ENCODE peak calls at places on chromosome X, in ten cellular contexts. One of them, this sample, is unnamed.
A peak's percentile ranks its signal among the peaks of the same experiment; 100 is the strongest.

GRCh38 chrX:76228499-76228898 is 55.6 kb downstream of the PBDC1 start:
- DNase-seq in GM12865: no peak
- DNase-seq in ovary: no peak
- DNase-seq in colonic mucosa: no peak
- DNase-seq in WTC11: no peak
- DNase-seq in fibroblast of lung: no peak
- DNase-seq in body of pancreas: no peak
- DNase-seq in AG09309: no peak
- DNase-seq in WERI-Rb-1: no peak
- DNase-seq in cardiac fibroblast: no peak
- DNase-seq in this sample: no peak

GRCh38 chrX:138858438-138858837 is 146.9 kb upstream of the FGF13 start:
- DNase-seq in GM12865: no peak
- DNase-seq in ovary: no peak
- DNase-seq in colonic mucosa: no peak
- DNase-seq in WTC11: no peak
- DNase-seq in fibroblast of lung: peak; percentile 92
- DNase-seq in body of pancreas: no peak
- DNase-seq in AG09309: peak; percentile 35
- DNase-seq in WERI-Rb-1: no peak
- DNase-seq in cardiac fibroblast: peak; percentile 12
- DNase-seq in this sample: no peak

GRCh38 chrX:36159254-36159653 is 239.7 kb downstream of the CFAP47 start:
- DNase-seq in GM12865: no peak
- DNase-seq in ovary: no peak
- DNase-seq in colonic mucosa: no peak
- DNase-seq in WTC11: no peak
- DNase-seq in fibroblast of lung: no peak
- DNase-seq in body of pancreas: no peak
- DNase-seq in AG09309: no peak
- DNase-seq in WERI-Rb-1: no peak
- DNase-seq in cardiac fibroblast: no peak
- DNase-seq in this sample: no peak

GRCh38 chrX:37302569-37302968 is 46.6 kb upstream of the PRRG1 start:
- DNase-seq in GM12865: no peak
- DNase-seq in ovary: no peak
- DNase-seq in colonic mucosa: no peak
- DNase-seq in WTC11: peak; percentile 29
- DNase-seq in fibroblast of lung: peak; percentile 6
- DNase-seq in body of pancreas: no peak
- DNase-seq in AG09309: no peak
- DNase-seq in WERI-Rb-1: peak; percentile 23
- DNase-seq in cardiac fibroblast: peak; percentile 70
- DNase-seq in this sample: no peak

GRCh38 chrX:68697036-68697435 is 49.6 kb downstream of the STARD8 start:
- DNase-seq in GM12865: no peak
- DNase-seq in ovary: no peak
- DNase-seq in colonic mucosa: no peak
- DNase-seq in WTC11: no peak
- DNase-seq in fibroblast of lung: no peak
- DNase-seq in body of pancreas: no peak
- DNase-seq in AG09309: no peak
- DNase-seq in WERI-Rb-1: no peak
- DNase-seq in cardiac fibroblast: no peak
- DNase-seq in this sample: no peak

GRCh38 chrX:72382199-72382590 is 76.5 kb upstream of the CITED1 start:
- DNase-seq in GM12865: no peak
- DNase-seq in ovary: no peak
- DNase-seq in colonic mucosa: no peak
- DNase-seq in WTC11: no peak
- DNase-seq in fibroblast of lung: peak; percentile 37
- DNase-seq in body of pancreas: no peak
- DNase-seq in AG09309: no peak
- DNase-seq in WERI-Rb-1: no peak
- DNase-seq in cardiac fibroblast: peak; percentile 24
- DNase-seq in this sample: no peak

GRCh38 chrX:150364347-150365050 is 1.4 kb downstream of the MAMLD1 start:
- DNase-seq in GM12865: no peak
- DNase-seq in ovary: peak; percentile 41
- DNase-seq in colonic mucosa: peak; percentile 24
- DNase-seq in WTC11: peak; percentile 13
- DNase-seq in fibroblast of lung: peak; percentile 23
- DNase-seq in body of pancreas: peak; percentile 29
- DNase-seq in AG09309: no peak
- DNase-seq in WERI-Rb-1: peak; percentile 68
- DNase-seq in cardiac fibroblast: no peak
- DNase-seq in this sample: peak; percentile 14

GRCh38 chrX:13764765-13765164 is 30.2 kb downstream of the OFD1 start:
- DNase-seq in GM12865: no peak
- DNase-seq in ovary: no peak
- DNase-seq in colonic mucosa: no peak
- DNase-seq in WTC11: peak; percentile 51
- DNase-seq in fibroblast of lung: peak; percentile 8
- DNase-seq in body of pancreas: peak; percentile 41
- DNase-seq in AG09309: no peak
- DNase-seq in WERI-Rb-1: peak; percentile 94
- DNase-seq in cardiac fibroblast: peak; percentile 12
- DNase-seq in this sample: no peak

GRCh38 chrX:133921764-133922389 is 63.5 kb downstream of the GPC3 start:
- DNase-seq in GM12865: peak; percentile 42
- DNase-seq in ovary: no peak
- DNase-seq in colonic mucosa: peak; percentile 62
- DNase-seq in WTC11: peak; percentile 75
- DNase-seq in fibroblast of lung: no peak
- DNase-seq in body of pancreas: peak; percentile 71
- DNase-seq in AG09309: no peak
- DNase-seq in WERI-Rb-1: peak; percentile 40
- DNase-seq in cardiac fibroblast: peak; percentile 26
- DNase-seq in this sample: peak; percentile 11

GRCh38 chrX:107226766-107227165 is 20.4 kb downstream of the DNAAF6 start:
- DNase-seq in GM12865: no peak
- DNase-seq in ovary: no peak
- DNase-seq in colonic mucosa: no peak
- DNase-seq in WTC11: no peak
- DNase-seq in fibroblast of lung: no peak
- DNase-seq in body of pancreas: no peak
- DNase-seq in AG09309: no peak
- DNase-seq in WERI-Rb-1: no peak
- DNase-seq in cardiac fibroblast: no peak
- DNase-seq in this sample: no peak

GRCh38 chrX:17692709-17693346 is 44.5 kb upstream of the SCML1 start:
- DNase-seq in GM12865: no peak
- DNase-seq in ovary: no peak
- DNase-seq in colonic mucosa: no peak
- DNase-seq in WTC11: peak; percentile 13
- DNase-seq in fibroblast of lung: peak; percentile 74
- DNase-seq in body of pancreas: no peak
- DNase-seq in AG09309: no peak
- DNase-seq in WERI-Rb-1: peak; percentile 68
- DNase-seq in cardiac fibroblast: peak; percentile 3
- DNase-seq in this sample: no peak

GRCh38 chrX:138026211-138026610 is 460.3 kb downstream of the ZIC3 start:
- DNase-seq in GM12865: peak; percentile 0
- DNase-seq in ovary: no peak
- DNase-seq in colonic mucosa: no peak
- DNase-seq in WTC11: no peak
- DNase-seq in fibroblast of lung: no peak
- DNase-seq in body of pancreas: no peak
- DNase-seq in AG09309: no peak
- DNase-seq in WERI-Rb-1: no peak
- DNase-seq in cardiac fibroblast: no peak
- DNase-seq in this sample: peak; percentile 7

GRCh38 chrX:135449637-135450550 is 28.1 kb downstream of the SMIM10L2A start:
- DNase-seq in GM12865: no peak
- DNase-seq in ovary: no peak
- DNase-seq in colonic mucosa: no peak
- DNase-seq in WTC11: no peak
- DNase-seq in fibroblast of lung: no peak
- DNase-seq in body of pancreas: peak; percentile 10
- DNase-seq in AG09309: no peak
- DNase-seq in WERI-Rb-1: no peak
- DNase-seq in cardiac fibroblast: no peak
- DNase-seq in this sample: no peak

GRCh38 chrX:129823115-129823514 is 20.6 kb downstream of the ZDHHC9 start:
- DNase-seq in GM12865: peak; percentile 72
- DNase-seq in ovary: peak; percentile 29
- DNase-seq in colonic mucosa: peak; percentile 43
- DNase-seq in WTC11: peak; percentile 14
- DNase-seq in fibroblast of lung: peak; percentile 10
- DNase-seq in body of pancreas: no peak
- DNase-seq in AG09309: no peak
- DNase-seq in WERI-Rb-1: peak; percentile 49
- DNase-seq in cardiac fibroblast: peak; percentile 61
- DNase-seq in this sample: peak; percentile 38

GRCh38 chrX:12383196-12383595 is 244.9 kb downstream of the FRMPD4 start:
- DNase-seq in GM12865: no peak
- DNase-seq in ovary: no peak
- DNase-seq in colonic mucosa: no peak
- DNase-seq in WTC11: peak; percentile 15
- DNase-seq in fibroblast of lung: no peak
- DNase-seq in body of pancreas: no peak
- DNase-seq in AG09309: no peak
- DNase-seq in WERI-Rb-1: no peak
- DNase-seq in cardiac fibroblast: no peak
- DNase-seq in this sample: no peak
- TF ChIP-seq CTCF in GM12865: peak; percentile 22
- TF ChIP-seq CTCF in ovary: no peak
- TF ChIP-seq CTCF in colonic mucosa: no peak
- TF ChIP-seq CTCF in WTC11: no peak
- TF ChIP-seq CTCF in fibroblast of lung: peak; percentile 19
- TF ChIP-seq CTCF in body of pancreas: no peak
- TF ChIP-seq CTCF in AG09309: peak; percentile 38
- TF ChIP-seq CTCF in WERI-Rb-1: peak; percentile 27
- TF ChIP-seq CTCF in cardiac fibroblast: peak; percentile 33
- TF ChIP-seq CTCF in this sample: no peak

DNA sequence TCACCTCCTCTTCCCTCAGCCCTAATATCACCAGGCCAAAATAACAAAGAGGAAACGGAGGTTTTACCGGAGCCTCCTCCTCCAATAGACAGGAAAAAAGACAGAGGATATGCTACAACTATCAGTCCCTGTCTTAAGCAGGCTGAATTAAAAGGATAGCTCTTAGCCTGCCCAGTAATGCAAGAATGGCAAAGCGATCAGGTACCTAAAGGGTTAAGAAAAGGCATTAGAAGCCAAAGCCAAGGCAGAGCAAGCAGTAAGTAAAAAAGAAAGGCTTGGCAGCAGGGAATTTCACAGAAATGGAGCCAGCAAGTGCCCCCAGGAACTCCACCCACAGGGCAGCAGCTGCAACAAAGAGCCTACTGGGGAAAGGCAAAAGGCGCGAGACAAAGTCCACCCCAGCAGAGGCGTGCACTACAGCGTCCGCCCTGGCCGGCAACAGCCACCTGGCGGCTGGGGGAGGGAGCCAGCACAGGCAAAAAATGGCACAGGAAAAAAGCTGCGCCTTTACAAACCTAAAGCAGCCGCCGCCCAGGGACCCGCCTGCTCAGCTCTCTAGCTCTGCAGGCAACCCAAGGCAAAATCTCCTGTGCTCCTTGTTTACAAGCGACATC is 220.6 kb upstream of the ZC4H2 start:
- DNase-seq in GM12865: peak; percentile 0
- DNase-seq in ovary: no peak
- DNase-seq in colonic mucosa: peak; percentile 87
- DNase-seq in WTC11: peak; percentile 70
- DNase-seq in fibroblast of lung: no peak
- DNase-seq in body of pancreas: peak; percentile 35
- DNase-seq in AG09309: no peak
- DNase-seq in WERI-Rb-1: no peak
- DNase-seq in cardiac fibroblast: no peak
- DNase-seq in this sample: peak; percentile 1
- TF ChIP-seq CTCF in GM12865: no peak
- TF ChIP-seq CTCF in ovary: no peak
- TF ChIP-seq CTCF in colonic mucosa: peak; percentile 48
- TF ChIP-seq CTCF in WTC11: no peak
- TF ChIP-seq CTCF in fibroblast of lung: no peak
- TF ChIP-seq CTCF in body of pancreas: peak; percentile 35
- TF ChIP-seq CTCF in AG09309: no peak
- TF ChIP-seq CTCF in WERI-Rb-1: peak; percentile 3
- TF ChIP-seq CTCF in cardiac fibroblast: no peak
- TF ChIP-seq CTCF in this sample: no peak

GRCh38 chrX:63508668-63509067 is 157.5 kb upstream of the SPIN4 start:
- DNase-seq in GM12865: no peak
- DNase-seq in ovary: no peak
- DNase-seq in colonic mucosa: no peak
- DNase-seq in WTC11: no peak
- DNase-seq in fibroblast of lung: no peak
- DNase-seq in body of pancreas: no peak
- DNase-seq in AG09309: no peak
- DNase-seq in WERI-Rb-1: no peak
- DNase-seq in cardiac fibroblast: no peak
- DNase-seq in this sample: no peak

GRCh38 chrX:63503541-63503940 is 152.4 kb upstream of the SPIN4 start:
- DNase-seq in GM12865: no peak
- DNase-seq in ovary: no peak
- DNase-seq in colonic mucosa: no peak
- DNase-seq in WTC11: no peak
- DNase-seq in fibroblast of lung: peak; percentile 62
- DNase-seq in body of pancreas: no peak
- DNase-seq in AG09309: no peak
- DNase-seq in WERI-Rb-1: no peak
- DNase-seq in cardiac fibroblast: peak; percentile 51
- DNase-seq in this sample: no peak

GRCh38 chrX:63511361-63511760 is 160.2 kb upstream of the SPIN4 start:
- DNase-seq in GM12865: no peak
- DNase-seq in ovary: no peak
- DNase-seq in colonic mucosa: no peak
- DNase-seq in WTC11: no peak
- DNase-seq in fibroblast of lung: no peak
- DNase-seq in body of pancreas: no peak
- DNase-seq in AG09309: no peak
- DNase-seq in WERI-Rb-1: no peak
- DNase-seq in cardiac fibroblast: no peak
- DNase-seq in this sample: no peak

DNA sequence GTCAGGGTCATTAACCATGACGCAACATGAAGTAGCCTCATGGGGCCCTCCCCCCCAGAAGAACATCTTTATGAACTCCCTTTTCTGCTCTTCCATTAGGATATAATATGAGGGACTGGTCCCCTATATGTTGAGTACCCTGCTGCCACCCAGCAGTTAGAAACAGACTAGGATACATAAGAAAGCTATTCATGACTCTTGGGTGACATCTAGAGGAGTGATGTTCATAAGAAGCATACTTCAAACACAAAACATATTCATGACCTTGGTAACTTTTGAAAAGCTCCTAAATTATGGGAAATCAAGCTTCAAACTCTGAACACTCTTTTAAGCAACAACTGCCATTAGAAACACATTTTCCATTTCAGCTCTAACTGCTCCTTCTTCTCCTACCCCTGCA is 155.2 kb upstream of the SPIN4 start:
- DNase-seq in GM12865: peak; percentile 33
- DNase-seq in ovary: no peak
- DNase-seq in colonic mucosa: no peak
- DNase-seq in WTC11: no peak
- DNase-seq in fibroblast of lung: peak; percentile 39
- DNase-seq in body of pancreas: no peak
- DNase-seq in AG09309: no peak
- DNase-seq in WERI-Rb-1: no peak
- DNase-seq in cardiac fibroblast: peak; percentile 61
- DNase-seq in this sample: no peak
- TF ChIP-seq CTCF in GM12865: no peak
- TF ChIP-seq CTCF in ovary: no peak
- TF ChIP-seq CTCF in colonic mucosa: no peak
- TF ChIP-seq CTCF in WTC11: no peak
- TF ChIP-seq CTCF in fibroblast of lung: no peak
- TF ChIP-seq CTCF in body of pancreas: peak; percentile 45
- TF ChIP-seq CTCF in AG09309: peak; percentile 39
- TF ChIP-seq CTCF in WERI-Rb-1: peak; percentile 18
- TF ChIP-seq CTCF in cardiac fibroblast: no peak
- TF ChIP-seq CTCF in this sample: no peak

GRCh38 chrX:23902419-23902818 is 5.3 kb downstream of the APOO start:
- DNase-seq in GM12865: peak; percentile 49
- DNase-seq in ovary: no peak
- DNase-seq in colonic mucosa: no peak
- DNase-seq in WTC11: no peak
- DNase-seq in fibroblast of lung: peak; percentile 54
- DNase-seq in body of pancreas: no peak
- DNase-seq in AG09309: no peak
- DNase-seq in WERI-Rb-1: no peak
- DNase-seq in cardiac fibroblast: peak; percentile 78
- DNase-seq in this sample: no peak
- TF ChIP-seq CTCF in GM12865: peak; percentile 15
- TF ChIP-seq CTCF in ovary: peak; percentile 58
- TF ChIP-seq CTCF in colonic mucosa: peak; percentile 23
- TF ChIP-seq CTCF in WTC11: no peak
- TF ChIP-seq CTCF in fibroblast of lung: peak; percentile 3
- TF ChIP-seq CTCF in body of pancreas: peak; percentile 80
- TF ChIP-seq CTCF in AG09309: peak; percentile 42
- TF ChIP-seq CTCF in WERI-Rb-1: peak; percentile 12
- TF ChIP-seq CTCF in cardiac fibroblast: peak; percentile 24
- TF ChIP-seq CTCF in this sample: no peak